ENCODE peak calls at places on chromosomes 3 and 15, in ten cellular contexts. B is cardiac fibroblast, O is IMR-90, Q is endothelial cell of umbilical vein, U is upper lobe of right lung, F is lower leg skin, P is AG10803, N is HFF-Myc, S is heart right ventricle, V is fibroblast of lung. J is an unnamed sample.

GRCh38 chr3:153050978-153051377 is 111.0 kb upstream of the RAP2B start:
- DNase-seq in N (no peak), V (no peak), U (no peak), Q (no peak), O (no peak), S (no peak), F (no peak), B (no peak), P (no peak), J (no peak)

GRCh38 chr3:72113964-72114363 is 329.0 kb upstream of the PROK2 start:
- DNase-seq in B (no peak), S (no peak), F (no peak), O (no peak), P (no peak), Q (no peak), N (no peak), U (no peak), V (no peak), J (no peak)

GRCh38 chr15:68558318-68559305 is 20.2 kb upstream of the CORO2B start:
- DNase-seq in U (no peak), Q (no peak), V (peak; percentile 16), O (no peak), N (no peak), B (no peak), F (no peak), S (no peak), P (no peak), J (no peak)

GRCh38 chr3:119187266-119187665 is 13.9 kb downstream of the UPK1B start:
- DNase-seq in P (no peak), F (no peak), V (peak; percentile 34), S (no peak), B (no peak), O (no peak), U (no peak), N (no peak), Q (no peak), J (no peak)

GRCh38 chr3:196080517-196080841 is 1.4 kb downstream of the TFRC start:
- DNase-seq in F (no peak), O (no peak), Q (no peak), N (no peak), B (no peak), P (no peak), V (no peak), U (no peak), S (no peak), J (no peak)

GRCh38 chr3:37904614-37905047 is 43.0 kb downstream of the CTDSPL start:
- DNase-seq in F (no peak), O (peak; percentile 75), Q (no peak), S (no peak), V (peak; percentile 70), P (peak; percentile 77), B (peak; percentile 55), N (no peak), U (no peak), J (no peak)

GRCh38 chr3:161305095-161305991 is 66.0 kb downstream of the SPTSSB start:
- DNase-seq in F (no peak), Q (peak; percentile 32), O (peak; percentile 27), N (peak; percentile 10), P (peak; percentile 22), U (no peak), S (no peak), B (peak; percentile 53), V (peak; percentile 6), J (no peak)

GRCh38 chr3:189071452-189071851 is 100.3 kb upstream of the TPRG1 start:
- DNase-seq in V (no peak), B (no peak), S (no peak), P (no peak), U (no peak), Q (no peak), N (no peak), O (no peak), F (no peak), J (peak; percentile 2)

GRCh38 chr15:25775317-25775912 is 87.7 kb downstream of the ATP10A start:
- DNase-seq in Q (no peak), N (no peak), B (peak; percentile 86), U (no peak), S (peak; percentile 64), F (peak; percentile 61), V (peak; percentile 79), P (peak; percentile 92), O (peak; percentile 82), J (no peak)

GRCh38 chr15:65400760-65401606 is 21.8 kb downstream of the IGDCC4 start:
- DNase-seq in N (peak; percentile 75), O (peak; percentile 72), B (peak; percentile 71), P (peak; percentile 55), F (peak; percentile 27), Q (peak; percentile 75), S (peak; percentile 60), U (peak; percentile 77), V (peak; percentile 63), J (no peak)

DNA sequence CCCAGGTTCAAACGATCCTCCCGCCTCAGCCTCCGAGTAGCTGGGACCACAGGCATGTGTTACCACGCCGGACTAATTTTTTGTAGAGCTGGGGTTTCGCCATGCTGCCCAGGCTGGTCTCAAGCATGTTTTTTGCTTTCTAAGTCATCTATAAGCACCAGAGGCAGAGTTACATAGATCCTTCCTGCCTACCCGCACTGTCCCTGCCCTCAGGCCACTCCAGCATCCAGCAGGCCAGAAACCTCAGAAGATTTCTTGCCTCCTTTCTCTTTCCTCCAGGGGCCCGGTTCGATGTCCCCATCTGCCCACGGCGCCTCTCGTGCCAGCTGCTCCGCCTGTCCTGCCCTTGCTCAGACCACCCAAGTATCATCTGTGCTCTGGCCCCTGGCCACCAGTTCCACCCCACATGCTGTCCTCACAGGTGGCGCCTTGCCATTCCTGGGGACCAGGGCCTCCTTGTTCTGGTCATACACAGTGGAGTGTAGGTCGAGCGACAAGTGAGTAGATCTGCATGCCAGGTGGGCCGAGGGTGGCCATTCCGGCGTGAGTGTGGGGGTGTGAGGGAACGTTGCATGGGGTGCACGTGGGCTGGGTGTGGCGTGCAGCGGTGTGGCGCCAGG is 27.3 kb downstream of the KLHDC8B start:
- DNase-seq in F (no peak), B (no peak), P (no peak), U (peak; percentile 51), O (no peak), V (no peak), S (no peak), N (no peak), Q (no peak), J (no peak)
- H3K4me3 ChIP-seq in F (no peak overlapping the region), B (peak overlapping the region; percentile 33), P (peak overlapping the region; percentile 51), U (peak overlapping the region; percentile 39), O (no peak overlapping the region), V (no peak overlapping the region), S (peak overlapping the region; percentile 56), N (no peak overlapping the region), Q (peak overlapping the region; percentile 3), J (peak overlapping the region; percentile 17)

GRCh38 chr3:127124135-127124534 is 68.8 kb upstream of the PRR23E start:
- DNase-seq in F (no peak), B (peak; percentile 10), O (peak; percentile 4), V (peak; percentile 10), Q (no peak), P (no peak), S (no peak), N (no peak), U (no peak), J (no peak)
- TF ChIP-seq CTCF in F (no peak), B (no peak), O (peak; percentile 18), V (no peak), Q (no peak), P (no peak), S (no peak), N (no peak), U (no peak), J (peak; percentile 13)

GRCh38 chr3:10620833-10621082 is 115.4 kb upstream of the ATP2B2 start:
- DNase-seq in N (no peak), P (no peak), Q (no peak), O (no peak), B (no peak), S (no peak), F (no peak), V (no peak), U (no peak), J (no peak)
- H3K4me3 ChIP-seq in N (no peak overlapping the region), P (no peak overlapping the region), Q (no peak overlapping the region), O (no peak overlapping the region), B (no peak overlapping the region), S (no peak overlapping the region), F (no peak overlapping the region), V (no peak overlapping the region), U (no peak overlapping the region), J (no peak overlapping the region)

GRCh38 chr3:127556565-127556964 is 34.0 kb downstream of the TPRA1 start:
- DNase-seq in F (no peak), O (no peak), P (no peak), S (no peak), U (no peak), Q (no peak), B (no peak), V (no peak), N (no peak), J (no peak)
- TF ChIP-seq CTCF in F (no peak), O (no peak), P (no peak), S (no peak), U (no peak), Q (peak; percentile 8), B (no peak), V (no peak), N (no peak), J (peak; percentile 46)